ENCODE peak calls at places on chromosomes 1 and 21, in nine cellular contexts. One of them, this sample, is unnamed.

GRCh38 chr21:37508341-37508740 is 141.8 kb downstream of the DYRK1A start:
- DNase-seq in Panc1: no peak
- DNase-seq in smooth muscle cell of the brain vasculature: no peak
- DNase-seq in activated T-cell treated with anti-CD3 and anti-CD28 coated beads, Interleukin-2, amount 50 U/mL, for 72 hours: no peak
- DNase-seq in NCI-H2171: no peak
- DNase-seq in cardiac muscle cell: no peak
- DNase-seq in HTR-8/SVneo: no peak
- DNase-seq in LHCN-M2: no peak
- DNase-seq in kidney: no peak
- DNase-seq in this sample: no peak

GRCh38 chr1:204672482-204673216 is 12.9 kb downstream of the LRRN2 start:
- DNase-seq in Panc1: no peak
- DNase-seq in smooth muscle cell of the brain vasculature: no peak
- DNase-seq in activated T-cell treated with anti-CD3 and anti-CD28 coated beads, Interleukin-2, amount 50 U/mL, for 72 hours: no peak
- DNase-seq in NCI-H2171: no peak
- DNase-seq in cardiac muscle cell: no peak
- DNase-seq in HTR-8/SVneo: no peak
- DNase-seq in LHCN-M2: no peak
- DNase-seq in kidney: no peak
- DNase-seq in this sample: no peak

GRCh38 chr1:58908539-58909161 is 124.8 kb upstream of the JUN start:
- DNase-seq in Panc1: no peak
- DNase-seq in smooth muscle cell of the brain vasculature: no peak
- DNase-seq in activated T-cell treated with anti-CD3 and anti-CD28 coated beads, Interleukin-2, amount 50 U/mL, for 72 hours: no peak
- DNase-seq in NCI-H2171: no peak
- DNase-seq in cardiac muscle cell: no peak
- DNase-seq in HTR-8/SVneo: peak
- DNase-seq in LHCN-M2: no peak
- DNase-seq in kidney: no peak
- DNase-seq in this sample: no peak

GRCh38 chr1:6108937-6109636 is 63.4 kb downstream of the KCNAB2 start:
- DNase-seq in Panc1: no peak
- DNase-seq in smooth muscle cell of the brain vasculature: peak
- DNase-seq in activated T-cell treated with anti-CD3 and anti-CD28 coated beads, Interleukin-2, amount 50 U/mL, for 72 hours: peak
- DNase-seq in NCI-H2171: peak
- DNase-seq in cardiac muscle cell: peak
- DNase-seq in HTR-8/SVneo: peak
- DNase-seq in LHCN-M2: peak
- DNase-seq in kidney: peak
- DNase-seq in this sample: peak

GRCh38 chr1:201296371-201296770 is 13.1 kb downstream of the PKP1 start:
- DNase-seq in Panc1: no peak
- DNase-seq in smooth muscle cell of the brain vasculature: no peak
- DNase-seq in activated T-cell treated with anti-CD3 and anti-CD28 coated beads, Interleukin-2, amount 50 U/mL, for 72 hours: no peak
- DNase-seq in NCI-H2171: no peak
- DNase-seq in cardiac muscle cell: no peak
- DNase-seq in HTR-8/SVneo: no peak
- DNase-seq in LHCN-M2: no peak
- DNase-seq in kidney: no peak
- DNase-seq in this sample: no peak

GRCh38 chr1:88802404-88802803 is 89.0 kb downstream of the GTF2B start:
- DNase-seq in Panc1: no peak
- DNase-seq in smooth muscle cell of the brain vasculature: no peak
- DNase-seq in activated T-cell treated with anti-CD3 and anti-CD28 coated beads, Interleukin-2, amount 50 U/mL, for 72 hours: no peak
- DNase-seq in NCI-H2171: no peak
- DNase-seq in cardiac muscle cell: no peak
- DNase-seq in HTR-8/SVneo: no peak
- DNase-seq in LHCN-M2: peak
- DNase-seq in kidney: no peak
- DNase-seq in this sample: no peak

GRCh38 chr1:59006309-59006698 is 222.5 kb upstream of the JUN start:
- DNase-seq in Panc1: no peak
- DNase-seq in smooth muscle cell of the brain vasculature: no peak
- DNase-seq in activated T-cell treated with anti-CD3 and anti-CD28 coated beads, Interleukin-2, amount 50 U/mL, for 72 hours: no peak
- DNase-seq in NCI-H2171: no peak
- DNase-seq in cardiac muscle cell: peak
- DNase-seq in HTR-8/SVneo: no peak
- DNase-seq in LHCN-M2: no peak
- DNase-seq in kidney: no peak
- DNase-seq in this sample: no peak

GRCh38 chr1:161427733-161428516 is 60.2 kb upstream of the CFAP126 start:
- DNase-seq in Panc1: peak
- DNase-seq in smooth muscle cell of the brain vasculature: peak
- DNase-seq in activated T-cell treated with anti-CD3 and anti-CD28 coated beads, Interleukin-2, amount 50 U/mL, for 72 hours: peak
- DNase-seq in NCI-H2171: no peak
- DNase-seq in cardiac muscle cell: no peak
- DNase-seq in HTR-8/SVneo: peak
- DNase-seq in LHCN-M2: peak
- DNase-seq in kidney: no peak
- DNase-seq in this sample: peak

GRCh38 chr1:119336738-119337315 is 31.8 kb upstream of the HAO2 start:
- DNase-seq in Panc1: no peak
- DNase-seq in smooth muscle cell of the brain vasculature: no peak
- DNase-seq in activated T-cell treated with anti-CD3 and anti-CD28 coated beads, Interleukin-2, amount 50 U/mL, for 72 hours: no peak
- DNase-seq in NCI-H2171: no peak
- DNase-seq in cardiac muscle cell: no peak
- DNase-seq in HTR-8/SVneo: no peak
- DNase-seq in LHCN-M2: no peak
- DNase-seq in kidney: no peak
- DNase-seq in this sample: no peak

GRCh38 chr1:198794498-198794897 is 155.7 kb downstream of the PTPRC start:
- DNase-seq in Panc1: no peak
- DNase-seq in smooth muscle cell of the brain vasculature: no peak
- DNase-seq in activated T-cell treated with anti-CD3 and anti-CD28 coated beads, Interleukin-2, amount 50 U/mL, for 72 hours: no peak
- DNase-seq in NCI-H2171: no peak
- DNase-seq in cardiac muscle cell: no peak
- DNase-seq in HTR-8/SVneo: peak
- DNase-seq in LHCN-M2: peak
- DNase-seq in kidney: no peak
- DNase-seq in this sample: no peak

GRCh38 chr1:69846267-69846666 is 278.5 kb downstream of the LRRC7 start:
- DNase-seq in Panc1: no peak
- DNase-seq in smooth muscle cell of the brain vasculature: no peak
- DNase-seq in activated T-cell treated with anti-CD3 and anti-CD28 coated beads, Interleukin-2, amount 50 U/mL, for 72 hours: no peak
- DNase-seq in NCI-H2171: no peak
- DNase-seq in cardiac muscle cell: no peak
- DNase-seq in HTR-8/SVneo: no peak
- DNase-seq in LHCN-M2: no peak
- DNase-seq in kidney: no peak
- DNase-seq in this sample: no peak

GRCh38 chr1:201605385-201605747 is 66.4 kb downstream of the NAV1 start:
- DNase-seq in Panc1: no peak
- DNase-seq in smooth muscle cell of the brain vasculature: no peak
- DNase-seq in activated T-cell treated with anti-CD3 and anti-CD28 coated beads, Interleukin-2, amount 50 U/mL, for 72 hours: no peak
- DNase-seq in NCI-H2171: no peak
- DNase-seq in cardiac muscle cell: no peak
- DNase-seq in HTR-8/SVneo: no peak
- DNase-seq in LHCN-M2: peak
- DNase-seq in kidney: no peak
- DNase-seq in this sample: no peak

GRCh38 chr1:47745725-47746609 is 251.2 kb downstream of the TRABD2B start:
- DNase-seq in Panc1: no peak
- DNase-seq in smooth muscle cell of the brain vasculature: no peak
- DNase-seq in activated T-cell treated with anti-CD3 and anti-CD28 coated beads, Interleukin-2, amount 50 U/mL, for 72 hours: no peak
- DNase-seq in NCI-H2171: no peak
- DNase-seq in cardiac muscle cell: no peak
- DNase-seq in HTR-8/SVneo: no peak
- DNase-seq in LHCN-M2: no peak
- DNase-seq in kidney: no peak
- DNase-seq in this sample: no peak

GRCh38 chr1:30420519-30421050 is 302.8 kb downstream of the MATN1 start:
- DNase-seq in Panc1: no peak
- DNase-seq in smooth muscle cell of the brain vasculature: no peak
- DNase-seq in activated T-cell treated with anti-CD3 and anti-CD28 coated beads, Interleukin-2, amount 50 U/mL, for 72 hours: no peak
- DNase-seq in NCI-H2171: no peak
- DNase-seq in cardiac muscle cell: no peak
- DNase-seq in HTR-8/SVneo: no peak
- DNase-seq in LHCN-M2: no peak
- DNase-seq in kidney: no peak
- DNase-seq in this sample: no peak

GRCh38 chr1:59146651-59147358 is 150.1 kb upstream of the FGGY start:
- DNase-seq in Panc1: no peak
- DNase-seq in smooth muscle cell of the brain vasculature: peak
- DNase-seq in activated T-cell treated with anti-CD3 and anti-CD28 coated beads, Interleukin-2, amount 50 U/mL, for 72 hours: peak
- DNase-seq in NCI-H2171: no peak
- DNase-seq in cardiac muscle cell: peak
- DNase-seq in HTR-8/SVneo: no peak
- DNase-seq in LHCN-M2: peak
- DNase-seq in kidney: peak
- DNase-seq in this sample: peak

GRCh38 chr1:214270097-214270635 is 10.8 kb upstream of the SMYD2 start:
- DNase-seq in Panc1: no peak
- DNase-seq in smooth muscle cell of the brain vasculature: no peak
- DNase-seq in activated T-cell treated with anti-CD3 and anti-CD28 coated beads, Interleukin-2, amount 50 U/mL, for 72 hours: no peak
- DNase-seq in NCI-H2171: no peak
- DNase-seq in cardiac muscle cell: no peak
- DNase-seq in HTR-8/SVneo: no peak
- DNase-seq in LHCN-M2: no peak
- DNase-seq in kidney: no peak
- DNase-seq in this sample: no peak

GRCh38 chr1:77540501-77541161 is 141.8 kb downstream of the ZZZ3 start:
- DNase-seq in Panc1: no peak
- DNase-seq in smooth muscle cell of the brain vasculature: peak
- DNase-seq in activated T-cell treated with anti-CD3 and anti-CD28 coated beads, Interleukin-2, amount 50 U/mL, for 72 hours: no peak
- DNase-seq in NCI-H2171: no peak
- DNase-seq in cardiac muscle cell: no peak
- DNase-seq in HTR-8/SVneo: peak
- DNase-seq in LHCN-M2: peak
- DNase-seq in kidney: no peak
- DNase-seq in this sample: no peak

GRCh38 chr1:6143392-6143791 is 36.7 kb downstream of the CHD5 start:
- DNase-seq in Panc1: no peak
- DNase-seq in smooth muscle cell of the brain vasculature: no peak
- DNase-seq in activated T-cell treated with anti-CD3 and anti-CD28 coated beads, Interleukin-2, amount 50 U/mL, for 72 hours: no peak
- DNase-seq in NCI-H2171: no peak
- DNase-seq in cardiac muscle cell: no peak
- DNase-seq in HTR-8/SVneo: no peak
- DNase-seq in LHCN-M2: no peak
- DNase-seq in kidney: no peak
- DNase-seq in this sample: no peak

GRCh38 chr21:14401217-14401616 is 18.3 kb upstream of the HSPA13 start:
- DNase-seq in Panc1: no peak
- DNase-seq in smooth muscle cell of the brain vasculature: no peak
- DNase-seq in activated T-cell treated with anti-CD3 and anti-CD28 coated beads, Interleukin-2, amount 50 U/mL, for 72 hours: no peak
- DNase-seq in NCI-H2171: no peak
- DNase-seq in cardiac muscle cell: no peak
- DNase-seq in HTR-8/SVneo: no peak
- DNase-seq in LHCN-M2: no peak
- DNase-seq in kidney: no peak
- DNase-seq in this sample: no peak

GRCh38 chr1:154975409-154976205 is 1.1 kb downstream of the CKS1B start:
- DNase-seq in Panc1: no peak
- DNase-seq in smooth muscle cell of the brain vasculature: no peak
- DNase-seq in activated T-cell treated with anti-CD3 and anti-CD28 coated beads, Interleukin-2, amount 50 U/mL, for 72 hours: peak
- DNase-seq in NCI-H2171: no peak
- DNase-seq in cardiac muscle cell: peak
- DNase-seq in HTR-8/SVneo: no peak
- DNase-seq in LHCN-M2: peak
- DNase-seq in kidney: peak
- DNase-seq in this sample: peak

GRCh38 chr1:220775238-220775853 is 11.4 kb upstream of the MTARC1 start:
- DNase-seq in Panc1: no peak
- DNase-seq in smooth muscle cell of the brain vasculature: no peak
- DNase-seq in activated T-cell treated with anti-CD3 and anti-CD28 coated beads, Interleukin-2, amount 50 U/mL, for 72 hours: peak
- DNase-seq in NCI-H2171: no peak
- DNase-seq in cardiac muscle cell: peak
- DNase-seq in HTR-8/SVneo: peak
- DNase-seq in LHCN-M2: peak
- DNase-seq in kidney: no peak
- DNase-seq in this sample: no peak

GRCh38 chr1:180566048-180566447 is 7.3 kb downstream of the OVAAL start:
- DNase-seq in Panc1: no peak
- DNase-seq in smooth muscle cell of the brain vasculature: no peak
- DNase-seq in activated T-cell treated with anti-CD3 and anti-CD28 coated beads, Interleukin-2, amount 50 U/mL, for 72 hours: no peak
- DNase-seq in NCI-H2171: no peak
- DNase-seq in cardiac muscle cell: no peak
- DNase-seq in HTR-8/SVneo: no peak
- DNase-seq in LHCN-M2: no peak
- DNase-seq in kidney: no peak
- DNase-seq in this sample: no peak

GRCh38 chr1:66552829-66553228 is 18.9 kb downstream of the SGIP1 start:
- DNase-seq in Panc1: no peak
- DNase-seq in smooth muscle cell of the brain vasculature: no peak
- DNase-seq in activated T-cell treated with anti-CD3 and anti-CD28 coated beads, Interleukin-2, amount 50 U/mL, for 72 hours: no peak
- DNase-seq in NCI-H2171: no peak
- DNase-seq in cardiac muscle cell: no peak
- DNase-seq in HTR-8/SVneo: no peak
- DNase-seq in LHCN-M2: no peak
- DNase-seq in kidney: peak
- DNase-seq in this sample: no peak

GRCh38 chr1:117146570-117147340 is 25.2 kb upstream of the TRIM45 start:
- DNase-seq in Panc1: no peak
- DNase-seq in smooth muscle cell of the brain vasculature: peak
- DNase-seq in activated T-cell treated with anti-CD3 and anti-CD28 coated beads, Interleukin-2, amount 50 U/mL, for 72 hours: no peak
- DNase-seq in NCI-H2171: no peak
- DNase-seq in cardiac muscle cell: no peak
- DNase-seq in HTR-8/SVneo: peak
- DNase-seq in LHCN-M2: peak
- DNase-seq in kidney: no peak
- DNase-seq in this sample: no peak

GRCh38 chr1:244349103-244349531 is 102.6 kb downstream of the ADSS2 start:
- DNase-seq in Panc1: no peak
- DNase-seq in smooth muscle cell of the brain vasculature: no peak
- DNase-seq in activated T-cell treated with anti-CD3 and anti-CD28 coated beads, Interleukin-2, amount 50 U/mL, for 72 hours: no peak
- DNase-seq in NCI-H2171: no peak
- DNase-seq in cardiac muscle cell: no peak
- DNase-seq in HTR-8/SVneo: no peak
- DNase-seq in LHCN-M2: peak
- DNase-seq in kidney: no peak
- DNase-seq in this sample: no peak